ENCODE peak calls at places on chromosomes 16 and 17, in seven cellular contexts. G is fibroblast of mammary gland, O is A549, H is mammary epithelial cell, Z is lung, V is AG04449, K is esophagus squamous epithelium. A is an unnamed sample.

GRCh38 chr16:80739523-80739922 is 64.9 kb downstream of the CDYL2 start:
- DNase-seq in V (no peak), H (peak), Z (no peak), G (no peak), K (no peak), O (no peak), A (no peak)

GRCh38 chr16:58732545-58733247 is 1.4 kb downstream of the GOT2 start:
- DNase-seq in K (no peak), H (peak), Z (no peak), O (no peak), G (peak), V (no peak), A (no peak)

GRCh38 chr17:19337712-19338023 is 24.9 kb downstream of the B9D1 start:
- DNase-seq in K (no peak), G (no peak), H (no peak), Z (no peak), V (no peak), O (no peak), A (no peak)

GRCh38 chr17:79461041-79461440 is 149.8 kb downstream of the RBFOX3 start:
- DNase-seq in H (peak), V (peak), O (peak), K (no peak), Z (no peak), G (peak), A (no peak)

GRCh38 chr17:65029605-65030308 is 26.8 kb downstream of the GNA13 start:
- DNase-seq in H (no peak), G (no peak), O (no peak), Z (no peak), V (no peak), K (no peak), A (no peak)

GRCh38 chr16:85556456-85557082 is 56.6 kb upstream of the GSE1 start:
- DNase-seq in V (no peak), H (peak), K (no peak), G (no peak), O (peak), Z (peak), A (no peak)

GRCh38 chr17:74115586-74115985 is 87.9 kb upstream of the RPL38 start:
- DNase-seq in Z (no peak), K (no peak), O (no peak), G (no peak), V (no peak), H (no peak), A (no peak)

GRCh38 chr16:25138130-25138529 is 26.6 kb downstream of the LCMT1 start:
- DNase-seq in K (no peak), G (no peak), H (no peak), O (no peak), Z (no peak), V (no peak), A (no peak)

GRCh38 chr16:85754403-85754802 is 3.5 kb upstream of the C16orf74 start:
- DNase-seq in H (no peak), G (no peak), O (no peak), V (no peak), K (no peak), Z (no peak), A (no peak)

GRCh38 chr17:36661688-36662087 is 60.3 kb downstream of the MRM1 start:
- DNase-seq in O (no peak), Z (no peak), H (no peak), G (no peak), K (no peak), V (no peak), A (no peak)

GRCh38 chr16:68786685-68787418 is 49.8 kb downstream of the CDH1 start:
- DNase-seq in Z (no peak), O (peak), V (no peak), G (peak), H (peak), K (no peak), A (peak)

GRCh38 chr16:73172621-73173312 is 124.8 kb upstream of the ZFHX3 start:
- DNase-seq in H (peak), G (peak), O (no peak), Z (peak), K (no peak), V (peak), A (no peak)

GRCh38 chr16:3960049-3960809 is 79.7 kb upstream of the CREBBP start:
- DNase-seq in V (no peak), G (no peak), Z (no peak), H (peak), O (no peak), K (no peak), A (no peak)

GRCh38 chr16:89197633-89198416 is 2.5 kb downstream of the SLC22A31 start:
- DNase-seq in H (no peak), V (no peak), Z (no peak), G (no peak), K (no peak), O (no peak), A (no peak)

GRCh38 chr17:35588196-35588920 is 1.2 kb downstream of the AP2B1 start:
- DNase-seq in K (no peak), Z (no peak), H (peak), V (peak), G (peak), O (peak), A (peak)

GRCh38 chr17:58121925-58122324 is 26.3 kb upstream of the OR4D1 start:
- DNase-seq in V (no peak), Z (no peak), K (no peak), G (peak), H (peak), O (peak), A (no peak)

GRCh38 chr17:80308672-80309517 is 48.2 kb downstream of the RNF213 start:
- DNase-seq in K (no peak), O (no peak), V (no peak), G (no peak), H (no peak), Z (no peak), A (no peak)

GRCh38 chr16:24010440-24011089 is 174.8 kb downstream of the PRKCB start:
- DNase-seq in H (peak), V (peak), G (peak), O (peak), Z (peak), K (peak), A (peak)

GRCh38 chr16:66872927-66873684 is 7.2 kb upstream of the PDP2 start:
- DNase-seq in Z (peak), O (peak), K (peak), H (peak), V (peak), G (peak), A (peak)

GRCh38 chr17:81057079-81057730 is 22.3 kb downstream of the BAIAP2 start:
- DNase-seq in K (no peak), V (no peak), Z (peak), G (peak), O (peak), H (peak), A (peak)

GRCh38 chr16:82059161-82059982 is 24.3 kb downstream of the HSD17B2 start:
- DNase-seq in G (no peak), K (no peak), V (no peak), O (no peak), Z (no peak), H (no peak), A (no peak)

GRCh38 chr17:15453246-15453645 is 14.2 kb downstream of the CDRT4 start:
- DNase-seq in G (no peak), Z (no peak), K (no peak), H (no peak), O (no peak), V (no peak), A (no peak)

GRCh38 chr17:8532021-8532420 is 96.3 kb downstream of the NDEL1 start:
- DNase-seq in K (no peak), G (no peak), O (peak), H (no peak), V (no peak), Z (no peak), A (no peak)

GRCh38 chr16:19929062-19929511 is 44.4 kb upstream of the GPRC5B start:
- DNase-seq in Z (no peak), H (no peak), O (no peak), V (no peak), G (no peak), K (no peak), A (no peak)

GRCh38 chr17:34725008-34725407 is 145.6 kb downstream of the TMEM132E start:
- DNase-seq in K (no peak), Z (no peak), H (no peak), O (no peak), G (no peak), V (no peak), A (no peak)

GRCh38 chr17:63833741-63834373 is 6.4 kb upstream of the FTSJ3 start:
- DNase-seq in K (no peak), O (no peak), G (no peak), H (no peak), V (no peak), Z (no peak), A (no peak)

GRCh38 chr17:18323007-18323406 is 7.9 kb downstream of the SMCR8 start:
- DNase-seq in K (no peak), Z (no peak), G (peak), V (no peak), H (peak), O (peak), A (no peak)

GRCh38 chr17:37116802-37117201 is 168.0 kb downstream of the AATF start:
- DNase-seq in O (no peak), G (no peak), K (no peak), V (no peak), Z (no peak), H (no peak), A (no peak)

GRCh38 chr17:78132086-78132676 is 1.6 kb downstream of the TMC8 start:
- DNase-seq in Z (peak), K (peak), O (no peak), G (no peak), H (no peak), V (no peak), A (no peak)

GRCh38 chr16:68003031-68003430 is 3.7 kb upstream of the DPEP2 start:
- DNase-seq in V (peak), O (no peak), H (no peak), K (no peak), G (peak), Z (no peak), A (no peak)

GRCh38 chr17:18267927-18268711 is 7.7 kb downstream of the MIEF2 start:
- DNase-seq in Z (no peak), H (peak), G (peak), O (no peak), V (no peak), K (no peak), A (no peak)

GRCh38 chr17:3879181-3879580 is 13.7 kb downstream of the CAMKK1 start:
- DNase-seq in V (no peak), G (peak), H (no peak), O (no peak), Z (no peak), K (no peak), A (no peak)

GRCh38 chr17:9937164-9937835 is 32.2 kb upstream of the RCVRN start:
- DNase-seq in K (no peak), Z (no peak), V (no peak), G (peak), H (no peak), O (no peak), A (no peak)

GRCh38 chr16:73886378-73886777 is 410.2 kb upstream of the PSMD7 start:
- DNase-seq in K (no peak), G (no peak), O (no peak), Z (no peak), H (no peak), V (no peak), A (no peak)

GRCh38 chr17:80569936-80570335 is 25.3 kb downstream of the RPTOR start:
- DNase-seq in H (no peak), Z (no peak), V (no peak), K (no peak), G (no peak), O (no peak), A (no peak)

GRCh38 chr17:35089846-35090193 is 26.3 kb upstream of the RFFL start:
- DNase-seq in G (peak), V (no peak), O (peak), K (no peak), Z (no peak), H (peak), A (no peak)

GRCh38 chr17:44269118-44269794 is 1.3 kb upstream of the SLC4A1 start:
- DNase-seq in G (no peak), H (no peak), O (no peak), Z (no peak), K (no peak), V (no peak), A (no peak)

GRCh38 chr17:44263360-44263902 is 4.5 kb downstream of the SLC4A1 start:
- DNase-seq in Z (no peak), K (no peak), O (no peak), G (no peak), H (no peak), V (no peak), A (no peak)

GRCh38 chr17:44267165-44267455 is 825 bp downstream of the SLC4A1 start:
- DNase-seq in K (no peak), Z (no peak), O (no peak), G (no peak), V (no peak), H (no peak), A (no peak)

GRCh38 chr17:44267818-44268490 is at the start of gene SLC4A1:
- DNase-seq in K (no peak), V (no peak), G (no peak), O (no peak), H (no peak), Z (no peak), A (no peak)

DNA sequence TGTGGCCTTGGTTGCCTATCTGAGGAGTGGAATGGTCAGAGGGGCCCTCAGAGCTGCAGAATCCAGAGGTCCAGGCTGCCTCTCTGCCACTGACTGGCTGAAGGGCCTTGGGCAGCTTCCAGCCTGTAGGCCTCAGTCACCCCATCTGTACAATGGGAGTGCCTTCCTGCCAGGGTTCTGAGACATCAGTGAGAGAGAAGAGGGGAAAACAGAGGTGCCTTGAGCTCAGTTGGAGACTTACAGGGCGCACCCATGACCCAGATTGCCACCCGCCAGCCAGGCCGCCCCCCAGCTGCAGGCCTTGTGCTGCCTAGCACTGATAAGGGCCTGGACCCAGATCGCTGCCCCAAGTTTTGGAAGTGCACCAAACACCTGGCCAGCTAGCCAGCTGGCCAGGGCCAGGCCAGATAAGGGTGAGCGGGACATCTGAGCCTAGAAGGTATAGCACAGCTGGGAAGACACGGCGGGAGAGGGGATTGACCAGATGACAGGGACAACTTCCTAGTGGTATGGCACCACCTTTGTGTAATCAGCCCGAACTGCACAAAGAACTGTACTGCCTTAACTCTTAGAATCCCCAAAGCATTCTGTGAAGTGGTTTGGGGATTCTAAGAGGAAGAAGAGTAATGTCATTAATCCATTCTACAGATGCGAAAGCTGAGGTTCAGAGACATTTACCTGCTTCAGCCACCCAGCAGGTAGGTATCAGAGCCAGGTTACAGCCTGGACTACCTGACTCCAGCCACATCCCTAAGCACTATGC is 1.4 kb downstream of the SLC4A1 start:
- DNase-seq in G (peak), K (no peak), V (no peak), H (no peak), Z (no peak), O (peak), A (no peak)
- TF ChIP-seq CTCF in G (no peak), K (no peak), V (no peak), H (no peak), Z (no peak), O (no peak), A (no peak)

GRCh38 chr16:2088759-2089358 is 41.1 kb downstream of the TSC2 start:
- DNase-seq in H (peak), K (no peak), Z (no peak), V (no peak), G (no peak), O (no peak), A (no peak)
- H3K4me3 ChIP-seq in H (no peak), K (no peak), Z (no peak), V (no peak), G (no peak), O (no peak), A (no peak)

GRCh38 chr16:79337906-79338305 is 262.6 kb downstream of the MAF start:
- DNase-seq in G (no peak), K (no peak), V (no peak), O (no peak), Z (no peak), H (no peak), A (no peak)

GRCh38 chr16:79339863-79340262 is 260.7 kb downstream of the MAF start:
- DNase-seq in G (no peak), O (no peak), H (no peak), Z (no peak), V (no peak), K (no peak), A (peak)

GRCh38 chr16:79331064-79331463 is 269.5 kb downstream of the MAF start:
- DNase-seq in O (no peak), G (no peak), Z (no peak), K (no peak), V (no peak), H (no peak), A (no peak)

GRCh38 chr16:79334127-79334526 is 266.4 kb downstream of the MAF start:
- DNase-seq in G (no peak), V (no peak), K (no peak), Z (no peak), O (peak), H (no peak), A (no peak)

GRCh38 chr16:79336437-79337229 is 263.9 kb downstream of the MAF start:
- DNase-seq in H (no peak), K (no peak), G (no peak), Z (no peak), O (no peak), V (no peak), A (no peak)
- TF ChIP-seq CTCF in H (no peak), K (no peak), G (no peak), Z (no peak), O (no peak), V (no peak), A (no peak)

DNA sequence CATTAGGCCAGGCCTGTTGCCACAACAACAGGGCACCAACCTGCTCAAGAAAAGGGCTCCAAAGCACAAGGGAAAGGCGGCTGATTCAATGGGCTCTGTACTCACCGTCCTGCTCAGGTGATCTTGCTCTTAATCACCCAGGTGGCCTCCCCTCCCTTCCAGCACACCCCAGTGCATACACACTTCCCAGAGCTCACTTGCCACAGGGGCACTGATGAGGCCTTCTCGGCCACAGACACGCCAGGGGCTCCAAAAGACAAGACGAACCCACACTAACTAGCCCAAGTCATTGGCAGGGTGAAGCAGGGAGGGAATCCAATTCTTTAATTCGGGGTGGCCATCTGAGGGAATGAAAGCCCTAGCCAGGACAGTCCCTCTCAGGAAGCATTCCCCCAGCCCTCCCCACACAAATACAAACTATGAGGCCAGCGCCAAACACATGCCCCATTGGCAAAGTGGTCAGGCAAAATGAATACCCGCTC is 1.4 kb downstream of the MYO18A start:
- DNase-seq in O (peak), K (no peak), G (no peak), V (no peak), Z (no peak), H (peak), A (no peak)
- H3K4me3 ChIP-seq in O (peak), K (peak), G (no peak), V (peak), Z (no peak), H (peak), A (peak)

DNA sequence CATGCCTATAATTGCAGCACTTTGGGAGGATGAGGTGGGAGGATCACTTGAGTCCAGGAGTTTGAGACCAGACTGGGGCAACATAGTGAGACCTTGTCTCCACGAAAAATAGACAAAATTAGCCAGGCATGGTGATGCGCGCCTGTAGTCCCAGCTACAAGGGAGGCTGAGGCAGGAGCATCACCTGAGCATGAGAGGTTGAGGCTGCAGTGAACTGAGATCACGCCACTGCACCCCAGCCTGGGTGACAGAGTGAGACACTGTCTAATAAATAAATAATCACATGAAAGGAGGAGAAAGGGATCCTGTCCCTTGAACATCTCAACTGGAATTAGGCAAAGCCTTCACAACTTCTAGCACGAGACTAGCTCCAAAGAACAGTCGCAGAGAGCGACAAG is 53.2 kb downstream of the TEKT5 start:
- DNase-seq in G (no peak), O (no peak), V (no peak), K (no peak), H (no peak), Z (no peak), A (no peak)
- TF ChIP-seq CTCF in G (no peak), O (no peak), V (no peak), K (no peak), H (no peak), Z (no peak), A (no peak)

GRCh38 chr17:28747046-28747691 is 3.4 kb downstream of the TRAF4 start:
- DNase-seq in G (no peak), V (no peak), H (peak), Z (peak), O (no peak), K (no peak), A (no peak)

GRCh38 chr17:28745052-28745776 is 1.4 kb downstream of the TRAF4 start:
- DNase-seq in Z (no peak), V (no peak), K (no peak), H (peak), G (peak), O (peak), A (peak)

GRCh38 chr17:28745777-28746473 is 2.1 kb downstream of the TRAF4 start:
- DNase-seq in H (peak), O (peak), K (no peak), V (no peak), Z (peak), G (no peak), A (peak)

GRCh38 chr17:28747801-28748750 is 4.3 kb downstream of the TRAF4 start:
- DNase-seq in O (no peak), V (no peak), K (no peak), H (no peak), Z (no peak), G (no peak), A (no peak)

DNA sequence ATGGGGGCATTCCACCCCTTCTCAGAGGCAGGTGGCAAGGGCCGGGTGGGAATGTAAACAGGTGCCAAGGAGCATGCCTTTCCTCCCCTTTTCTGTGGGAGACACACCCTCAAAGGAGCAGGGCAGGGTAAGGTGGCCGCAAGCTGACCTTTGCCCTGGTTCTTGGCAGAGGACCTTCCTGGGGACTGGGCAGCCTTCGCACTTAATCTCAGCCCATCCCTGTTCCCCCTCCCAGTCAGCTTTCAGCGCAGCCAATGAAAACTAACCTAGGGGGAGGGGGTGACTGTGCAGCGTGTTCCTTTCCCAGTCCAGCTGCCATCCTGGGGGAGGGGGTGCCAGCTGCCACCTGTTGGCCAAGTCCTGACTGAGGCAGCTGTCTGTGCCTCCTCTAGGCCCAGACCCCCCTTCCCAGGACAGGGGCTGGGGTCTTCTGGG is 2.8 kb downstream of the TRAF4 start:
- DNase-seq in O (peak), G (no peak), K (no peak), V (no peak), H (peak), Z (peak), A (peak)
- H3K4me3 ChIP-seq in O (peak), G (no peak), K (peak), V (peak), H (peak), Z (no peak), A (peak)

A was measured in retinal pigment epithelial cell.